ENCODE peak calls at places on chromosomes 1 and 21, in seven cellular contexts. X is psoas muscle; L is GM03348; V is ovary; T is hepatic stellate cell; I is stimulated activated naive CD4-positive, alpha-beta T cell; S is brain microvascular endothelial cell. E is an unnamed sample.

GRCh38 chr1:47181095-47181954 is 8.5 kb downstream of the PDZK1IP1 start:
- DNase-seq in V (no peak), I (no peak), X (no peak), S (no peak), T (no peak), L (no peak), E (no peak)

GRCh38 chr1:40392206-40392605 is 18.7 kb downstream of the SMAP2 start:
- DNase-seq in V (no peak), L (peak), T (peak), X (no peak), S (peak), I (no peak), E (peak)

GRCh38 chr21:16279658-16280581 is 550.1 kb downstream of the USP25 start:
- DNase-seq in X (peak), S (peak), L (peak), T (peak), V (peak), I (no peak), E (peak)

GRCh38 chr1:6956488-6957159 is 171.4 kb downstream of the CAMTA1 start:
- DNase-seq in T (no peak), V (no peak), I (no peak), L (no peak), S (no peak), X (no peak), E (no peak)

GRCh38 chr1:235024045-235024439 is 104.6 kb downstream of the TOMM20 start:
- DNase-seq in S (peak), X (no peak), L (no peak), V (no peak), T (no peak), I (no peak), E (no peak)

GRCh38 chr1:226985239-226985838 is 45.2 kb downstream of the COQ8A start:
- DNase-seq in L (no peak), V (no peak), I (no peak), X (no peak), T (no peak), S (no peak), E (no peak)

GRCh38 chr1:220700591-220701179 is 10.5 kb downstream of the C1orf115 start:
- DNase-seq in X (no peak), I (no peak), L (no peak), S (no peak), T (no peak), V (no peak), E (peak)

GRCh38 chr1:43622901-43623780 is 26.8 kb upstream of the KDM4A start:
- DNase-seq in T (no peak), I (no peak), V (peak), L (no peak), X (no peak), S (no peak), E (no peak)

GRCh38 chr1:180217021-180217420 is 13.0 kb upstream of the LHX4 start:
- DNase-seq in I (no peak), V (no peak), X (no peak), L (no peak), S (no peak), T (no peak), E (no peak)

GRCh38 chr1:87715471-87715870 is 386.8 kb downstream of the LMO4 start:
- DNase-seq in L (no peak), I (no peak), T (no peak), X (no peak), S (no peak), V (no peak), E (no peak)

GRCh38 chr1:201191723-201192477 is 1.3 kb downstream of the IGFN1 start:
- DNase-seq in S (peak), X (peak), I (no peak), L (peak), V (no peak), T (peak), E (peak)

GRCh38 chr1:85195703-85196102 is 5.1 kb downstream of the SYDE2 start:
- DNase-seq in L (no peak), S (no peak), I (no peak), T (no peak), V (no peak), X (no peak), E (no peak)

GRCh38 chr21:38323721-38324591 is 67.2 kb downstream of the KCNJ15 start:
- DNase-seq in X (no peak), T (no peak), I (no peak), S (peak), V (no peak), L (peak), E (no peak)

GRCh38 chr1:208231929-208232360 is 12.2 kb downstream of the PLXNA2 start:
- DNase-seq in X (no peak), T (peak), I (no peak), S (peak), L (no peak), V (no peak), E (no peak)

GRCh38 chr1:53254011-53254640 is 15.8 kb upstream of the MAGOH start:
- DNase-seq in S (no peak), V (no peak), L (no peak), T (no peak), X (no peak), I (no peak), E (no peak)

GRCh38 chr1:220810179-220810653 is 23.5 kb downstream of the MTARC1 start:
- DNase-seq in T (peak), L (peak), X (peak), I (peak), V (peak), S (peak), E (peak)

GRCh38 chr1:8031176-8031785 is 5.2 kb upstream of the ERRFI1 start:
- DNase-seq in V (no peak), L (peak), I (no peak), T (no peak), X (no peak), S (no peak), E (no peak)

GRCh38 chr1:109307363-109308021 is 681 bp upstream of the MYBPHL start:
- DNase-seq in X (no peak), L (no peak), S (no peak), T (no peak), I (no peak), V (no peak), E (no peak)

GRCh38 chr1:6288674-6289073 is 27.8 kb upstream of the GPR153 start:
- DNase-seq in V (no peak), X (no peak), T (no peak), L (no peak), I (no peak), S (no peak), E (no peak)

GRCh38 chr1:55530749-55531478 is 315.8 kb upstream of the USP24 start:
- DNase-seq in T (no peak), V (no peak), X (no peak), I (no peak), S (no peak), L (no peak), E (no peak)

GRCh38 chr21:38434913-38435533 is 63.3 kb downstream of the ERG start:
- DNase-seq in I (no peak), V (no peak), X (no peak), S (peak), L (peak), T (peak), E (peak)

GRCh38 chr1:34590211-34590623 is 164.6 kb upstream of the GJB5 start:
- DNase-seq in I (no peak), V (no peak), L (no peak), T (no peak), S (no peak), X (no peak), E (no peak)

GRCh38 chr1:177705839-177706238 is 264.0 kb downstream of the SEC16B start:
- DNase-seq in L (no peak), I (no peak), V (no peak), S (no peak), X (no peak), T (no peak), E (no peak)

GRCh38 chr1:225885336-225885735 is 3.2 kb upstream of the TMEM63A start:
- DNase-seq in T (no peak), X (no peak), V (no peak), S (no peak), I (no peak), L (no peak), E (no peak)

GRCh38 chr21:45822429-45823099 is 159.0 kb upstream of the COL6A1 start:
- DNase-seq in V (no peak), I (no peak), L (no peak), T (no peak), S (no peak), X (no peak), E (no peak)

GRCh38 chr1:173095632-173096031 is 44.9 kb upstream of the TNFSF18 start:
- DNase-seq in S (peak), L (peak), I (no peak), X (no peak), T (peak), V (no peak), E (no peak)

GRCh38 chr1:56490619-56491018 is 88.7 kb downstream of the PLPP3 start:
- DNase-seq in V (no peak), L (no peak), S (no peak), X (no peak), T (no peak), I (no peak), E (no peak)

GRCh38 chr1:10635385-10635896 is 160.7 kb downstream of the PEX14 start:
- DNase-seq in X (peak), V (no peak), L (peak), I (no peak), T (peak), S (no peak), E (no peak)